ENCODE peak calls at places on chromosomes 5 and 9, in six cellular contexts. W is HFFc6, R is GM13977, C is A549, I is uterus, B is lung. J is an unnamed sample.

GRCh38 chr9:20125721-20126120 is 336.9 kb upstream of the SLC24A2 start:
- DNase-seq in R (no peak), B (no peak), C (no peak), W (no peak), I (no peak), J (no peak)

GRCh38 chr5:1380011-1380817 is 35.3 kb upstream of the CLPTM1L start:
- DNase-seq in I (no peak), C (peak), R (no peak), B (peak), W (no peak), J (peak)

GRCh38 chr9:37994639-37995347 is 74.2 kb downstream of the SHB start:
- DNase-seq in W (peak), C (no peak), B (peak), R (peak), I (peak), J (no peak)

GRCh38 chr9:969310-969692 is 7.2 kb upstream of the DMRT3 start:
- DNase-seq in C (no peak), I (no peak), R (no peak), B (no peak), W (no peak), J (no peak)

GRCh38 chr9:129656795-129657390 is 8.6 kb upstream of the PRRX2 start:
- DNase-seq in B (no peak), R (no peak), I (no peak), W (peak), C (peak), J (no peak)

GRCh38 chr5:143008809-143009521 is 238.8 kb downstream of the ARHGAP26 start:
- DNase-seq in I (no peak), W (peak), B (no peak), R (peak), C (no peak), J (no peak)

GRCh38 chr5:178080618-178081410 is 32.5 kb upstream of the N4BP3 start:
- DNase-seq in B (no peak), I (no peak), W (no peak), R (no peak), C (no peak), J (no peak)

GRCh38 chr9:72646061-72646460 is 124.7 kb downstream of the TMC1 start:
- DNase-seq in W (no peak), C (no peak), R (no peak), I (no peak), B (no peak), J (no peak)

GRCh38 chr5:147576646-147577535 is 67.0 kb upstream of the DPYSL3 start:
- DNase-seq in I (peak), C (peak), B (peak), W (peak), R (peak), J (peak)

GRCh38 chr9:133780962-133781827 is 43.0 kb upstream of the SARDH start:
- DNase-seq in I (no peak), R (no peak), C (no peak), B (no peak), W (no peak), J (no peak)

GRCh38 chr9:109307380-109308240 is 13.2 kb downstream of the EPB41L4B start:
- DNase-seq in B (no peak), W (no peak), C (peak), R (no peak), I (no peak), J (no peak)

GRCh38 chr5:108531367-108532211 is 149.7 kb upstream of the FBXL17 start:
- DNase-seq in R (no peak), C (no peak), I (no peak), B (no peak), W (no peak), J (no peak)

GRCh38 chr9:21993893-21994525 is at the start of gene CDKN2A:
- DNase-seq in R (peak), B (no peak), W (peak), I (no peak), C (no peak), J (peak)

GRCh38 chr5:93611900-93612898 is 29.2 kb downstream of the NR2F1 start:
- DNase-seq in I (no peak), B (no peak), W (no peak), R (no peak), C (peak), J (no peak)

GRCh38 chr9:32755730-32756129 is 27.6 kb upstream of the TMEM215 start:
- DNase-seq in I (no peak), B (no peak), R (no peak), C (no peak), W (no peak), J (no peak)

GRCh38 chr9:105475302-105475701 is 27.5 kb downstream of the FSD1L start:
- DNase-seq in C (peak), B (no peak), W (peak), R (no peak), I (no peak), J (no peak)

GRCh38 chr5:179268399-179268952 is 76.8 kb downstream of the ADAMTS2 start:
- DNase-seq in I (peak), R (no peak), W (no peak), C (no peak), B (no peak), J (no peak)

GRCh38 chr9:82670000-82670399 is 392.9 kb downstream of the RASEF start:
- DNase-seq in B (no peak), C (no peak), W (no peak), R (no peak), I (no peak), J (no peak)

GRCh38 chr9:13810510-13810909 is 503.4 kb downstream of the NFIB start:
- DNase-seq in C (no peak), W (no peak), R (no peak), I (no peak), B (no peak), J (no peak)

GRCh38 chr5:36152324-36153298 is 700 bp downstream of the SKP2 start:
- DNase-seq in R (peak), I (no peak), W (no peak), C (no peak), B (no peak), J (no peak)

GRCh38 chr9:22084336-22085035 is 75.4 kb upstream of the CDKN2B start:
- DNase-seq in C (no peak), B (no peak), I (no peak), R (no peak), W (peak), J (no peak)

GRCh38 chr5:102760815-102761214 is 5.7 kb downstream of the PAM start:
- DNase-seq in R (no peak), I (no peak), C (no peak), B (no peak), W (no peak), J (no peak)

GRCh38 chr9:127201071-127201541 is 63.5 kb upstream of the GARNL3 start:
- DNase-seq in C (no peak), W (peak), I (no peak), B (no peak), R (no peak), J (no peak)

GRCh38 chr5:158478139-158478538 is 619.2 kb upstream of the CLINT1 start:
- DNase-seq in R (no peak), C (no peak), B (no peak), I (no peak), W (no peak), J (no peak)

GRCh38 chr5:171336486-171337206 is 27.6 kb downstream of the TLX3 start:
- DNase-seq in R (no peak), W (peak), C (peak), I (no peak), B (no peak), J (no peak)
- TF ChIP-seq CTCF in R (peak), W (peak), C (peak), I (peak), B (peak), J (peak)

GRCh38 chr5:167967494-167968180 is 323.8 kb upstream of the WWC1 start:
- DNase-seq in W (no peak), I (no peak), C (no peak), B (no peak), R (no peak), J (no peak)

GRCh38 chr5:167971706-167972105 is 319.7 kb upstream of the WWC1 start:
- DNase-seq in C (no peak), R (no peak), W (no peak), I (no peak), B (no peak), J (no peak)

GRCh38 chr5:167968784-167969183 is 322.7 kb upstream of the WWC1 start:
- DNase-seq in R (no peak), B (no peak), I (no peak), C (no peak), W (no peak), J (no peak)

GRCh38 chr5:167973126-167973525 is 318.3 kb upstream of the WWC1 start:
- DNase-seq in W (no peak), R (no peak), C (no peak), I (no peak), B (no peak), J (no peak)

GRCh38 chr5:167970002-167970401 is 321.4 kb upstream of the WWC1 start:
- DNase-seq in W (peak), I (no peak), C (no peak), R (peak), B (no peak), J (no peak)
- TF ChIP-seq CTCF in W (peak), I (no peak), C (no peak), R (no peak), B (no peak), J (no peak)

GRCh38 chr5:120808135-120808534 is 344.0 kb downstream of the PRR16 start:
- DNase-seq in C (no peak), I (no peak), W (no peak), B (no peak), R (no peak), J (no peak)

GRCh38 chr5:120808606-120809005 is 344.5 kb downstream of the PRR16 start:
- DNase-seq in R (no peak), W (no peak), B (no peak), I (no peak), C (no peak), J (no peak)

GRCh38 chr5:120806132-120806531 is 342.0 kb downstream of the PRR16 start:
- DNase-seq in B (no peak), R (no peak), C (no peak), W (peak), I (no peak), J (no peak)

DNA sequence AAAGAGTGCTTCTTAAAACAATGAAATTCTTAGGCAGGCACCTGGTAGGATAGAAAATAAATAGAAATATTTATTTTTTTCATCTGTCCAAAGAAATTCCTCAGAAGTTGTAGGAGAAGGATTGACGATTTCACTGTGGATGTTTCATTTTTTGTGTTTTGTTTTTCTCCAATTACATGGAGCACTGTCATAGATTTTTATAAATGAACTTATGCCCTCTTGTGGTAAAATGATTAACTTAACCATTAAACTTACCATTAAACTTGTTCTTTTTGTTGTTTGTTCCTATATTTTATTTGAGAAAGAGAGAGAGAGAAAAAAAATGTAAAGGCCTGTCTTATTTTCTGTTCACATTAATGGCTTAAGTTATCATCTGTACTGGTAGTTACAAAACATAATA is 339.2 kb downstream of the PRR16 start:
- DNase-seq in B (no peak), W (peak), I (no peak), R (no peak), C (no peak), J (no peak)
- TF ChIP-seq CTCF in B (no peak), W (peak), I (no peak), R (no peak), C (peak), J (peak)

GRCh38 chr9:136627703-136628102 is 35.0 kb upstream of the EGFL7 start:
- DNase-seq in C (no peak), R (no peak), B (no peak), W (no peak), I (peak), J (no peak)

GRCh38 chr9:136626066-136626725 is 36.5 kb upstream of the EGFL7 start:
- DNase-seq in C (no peak), W (no peak), B (no peak), R (no peak), I (no peak), J (no peak)

GRCh38 chr9:136628287-136628686 is 34.4 kb upstream of the EGFL7 start:
- DNase-seq in B (no peak), W (no peak), C (no peak), R (no peak), I (peak), J (no peak)

GRCh38 chr9:136625101-136626065 is 37.3 kb upstream of the EGFL7 start:
- DNase-seq in I (peak), W (peak), C (peak), B (peak), R (peak), J (no peak)

GRCh38 chr9:136626740-136627642 is 35.7 kb upstream of the EGFL7 start:
- DNase-seq in C (no peak), I (no peak), R (no peak), W (no peak), B (no peak), J (peak)
- TF ChIP-seq CTCF in C (no peak), I (no peak), R (no peak), W (peak), B (no peak), J (peak)

GRCh38 chr5:72633649-72634048 is 126.4 kb upstream of the ZNF366 start:
- DNase-seq in W (peak), B (no peak), R (no peak), I (peak), C (no peak), J (no peak)
- TF ChIP-seq CTCF in W (no peak), B (no peak), R (no peak), I (no peak), C (no peak), J (no peak)

GRCh38 chr9:122016789-122017188 is 76.3 kb downstream of the TTLL11 start:
- DNase-seq in I (no peak), C (no peak), B (no peak), R (no peak), W (no peak), J (peak)
- TF ChIP-seq CTCF in I (peak), C (peak), B (peak), R (no peak), W (peak), J (peak)

GRCh38 chr9:86636614-86637013 is 282.4 kb upstream of the TUT7 start:
- DNase-seq in I (peak), W (no peak), B (no peak), R (no peak), C (no peak), J (no peak)

GRCh38 chr9:86636051-86636450 is 281.8 kb upstream of the TUT7 start:
- DNase-seq in R (no peak), C (no peak), W (no peak), B (no peak), I (no peak), J (no peak)

GRCh38 chr9:86639287-86639686 is 285.1 kb upstream of the TUT7 start:
- DNase-seq in I (no peak), R (no peak), B (no peak), W (no peak), C (no peak), J (no peak)

GRCh38 chr9:86638109-86638508 is 283.9 kb upstream of the TUT7 start:
- DNase-seq in W (no peak), B (no peak), I (no peak), C (no peak), R (no peak), J (no peak)

GRCh38 chr9:86637515-86637914 is 283.3 kb upstream of the TUT7 start:
- DNase-seq in C (peak), R (no peak), I (peak), B (no peak), W (peak), J (peak)
- TF ChIP-seq CTCF in C (peak), R (peak), I (peak), B (peak), W (peak), J (peak)

DNA sequence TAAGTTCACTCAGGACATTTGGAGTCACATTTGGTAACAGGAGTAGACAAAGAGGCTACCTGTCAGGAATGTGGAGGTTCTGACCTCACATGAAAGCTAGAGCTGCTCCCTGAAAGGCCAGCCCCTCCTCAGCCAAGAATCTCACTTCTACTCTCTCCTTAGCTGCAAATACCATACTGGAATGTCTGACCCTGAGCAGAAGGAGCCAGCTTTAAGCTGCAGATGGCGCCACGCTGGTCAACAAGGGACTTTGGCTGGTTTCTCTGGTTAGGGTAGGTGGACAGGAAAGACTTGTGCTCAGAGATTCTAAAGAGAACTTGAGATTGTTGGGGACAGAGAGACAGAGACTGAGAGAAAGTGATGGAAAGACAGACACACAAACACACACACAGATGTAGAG is 21.9 kb downstream of the ASTN2 start:
- DNase-seq in W (no peak), B (no peak), C (no peak), R (no peak), I (no peak), J (no peak)
- TF ChIP-seq CTCF in W (no peak), B (no peak), C (no peak), R (no peak), I (no peak), J (peak)

GRCh38 chr5:149519624-149520023 is 31.6 kb downstream of the CSNK1A1 start:
- DNase-seq in C (no peak), W (no peak), R (no peak), I (no peak), B (no peak), J (no peak)

GRCh38 chr5:149521739-149522373 is 29.4 kb downstream of the CSNK1A1 start:
- DNase-seq in I (no peak), W (no peak), C (no peak), B (no peak), R (no peak), J (no peak)

GRCh38 chr5:149514512-149514911 is 36.7 kb downstream of the CSNK1A1 start:
- DNase-seq in B (no peak), C (no peak), R (no peak), I (no peak), W (no peak), J (no peak)

DNA sequence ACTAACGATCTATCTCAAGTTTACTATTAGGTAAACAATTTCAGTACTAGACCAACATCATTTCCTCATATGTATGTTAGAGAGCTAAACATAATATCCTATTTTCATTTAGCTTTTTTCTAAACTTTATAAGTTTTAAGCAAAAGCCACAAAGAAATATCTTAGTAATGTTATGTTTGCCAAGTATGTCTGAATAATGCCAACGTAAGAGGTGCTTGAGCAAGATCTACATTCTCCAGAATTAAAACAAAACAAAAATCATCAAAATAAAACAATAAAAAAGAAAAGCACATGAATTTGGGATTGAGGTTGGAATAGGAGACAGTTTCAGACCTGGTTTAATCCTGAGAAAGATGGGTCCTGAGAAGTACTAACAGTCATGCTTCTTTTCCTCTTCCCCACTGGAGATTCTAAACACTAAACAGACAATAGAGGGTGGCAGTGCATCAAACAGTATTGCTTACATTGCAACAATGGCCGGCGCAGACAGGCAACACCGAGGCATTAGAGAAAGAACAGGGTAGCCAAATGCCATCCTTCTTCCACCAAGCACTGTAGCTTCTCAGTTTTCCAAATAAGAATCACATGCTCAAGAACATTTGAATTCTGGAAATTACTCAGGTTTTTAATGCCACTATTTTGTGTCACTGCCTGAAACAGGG is 33.6 kb downstream of the CSNK1A1 start:
- DNase-seq in C (peak), B (no peak), W (no peak), R (no peak), I (no peak), J (no peak)
- TF ChIP-seq CTCF in C (no peak), B (no peak), W (no peak), R (no peak), I (no peak), J (no peak)

DNA sequence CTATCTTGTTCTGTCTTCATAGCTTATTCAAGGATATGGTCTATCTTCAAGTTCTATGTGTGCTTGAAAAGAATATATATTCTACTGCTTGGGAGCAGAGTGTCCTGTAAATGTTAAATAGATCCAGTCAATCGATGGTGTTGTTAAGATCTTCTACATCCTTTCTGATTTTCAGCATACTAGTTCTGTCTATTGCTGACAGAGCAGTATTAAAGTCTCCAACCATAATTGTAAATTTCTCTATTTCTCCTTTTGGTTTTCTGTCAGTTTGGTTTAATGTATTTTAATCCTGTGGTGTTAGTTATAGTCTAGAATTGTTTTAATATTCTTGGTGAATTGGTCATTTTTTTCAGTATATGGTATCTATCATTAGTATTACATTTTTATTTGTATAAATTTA is 124.0 kb upstream of the COX7C start:
- DNase-seq in W (no peak), R (no peak), C (no peak), B (no peak), I (no peak), J (no peak)
- TF ChIP-seq CTCF in W (no peak), R (no peak), C (no peak), B (no peak), I (no peak), J (no peak)